ENCODE peak calls at places on chromosomes 12 and 14, in eight cellular contexts. T is RWPE1; C is progenitor cell of endocrine pancreas; P is left cardiac atrium; X is NCI-H2081; R is stimulated activated CD8-positive, alpha-beta memory T cell treated with anti-CD3 and anti-CD28 coated beads, Interleukin-4, amount 100 ng/mL, for 1 hour; B is NCI-H2171 treated with DMSO at 0.1 percent for 48 hours; M is BE2C. Z is an unnamed sample.
A peak's percentile ranks its signal among the peaks of the same experiment; 100 is the strongest.

GRCh38 chr14:85175556-85175955 is 354.4 kb upstream of the FLRT2 start:
- DNase-seq in T (no peak), C (no peak), P (no peak), X (no peak), R (no peak), B (no peak), M (no peak), Z (peak; percentile 63)

GRCh38 chr12:80186727-80187217 is 87.4 kb downstream of the OTOGL start:
- DNase-seq in T (peak; percentile 76), C (no peak), P (peak; percentile 32), X (peak; percentile 82), R (no peak), B (peak; percentile 85), M (peak; percentile 44), Z (peak; percentile 66)

GRCh38 chr12:80770958-80771357 is 54.2 kb downstream of the MYF5 start:
- DNase-seq in T (no peak), C (no peak), P (no peak), X (no peak), R (no peak), B (no peak), M (no peak), Z (no peak)

GRCh38 chr12:94616217-94616729 is 34.1 kb downstream of the TMCC3 start:
- DNase-seq in T (no peak), C (no peak), P (peak; percentile 30), X (no peak), R (no peak), B (no peak), M (no peak), Z (no peak)

GRCh38 chr12:106764738-106765137 is 9.7 kb upstream of the RIC8B start:
- DNase-seq in T (no peak), C (no peak), P (no peak), X (no peak), R (no peak), B (no peak), M (no peak), Z (peak; percentile 48)

GRCh38 chr14:68813318-68813838 is 20.5 kb upstream of the ZFP36L1 start:
- DNase-seq in T (no peak), C (no peak), P (no peak), X (no peak), R (no peak), B (no peak), M (no peak), Z (no peak)

GRCh38 chr12:319116-319515 is 56.5 kb upstream of the SLC6A13 start:
- DNase-seq in T (no peak), C (no peak), P (no peak), X (no peak), R (no peak), B (no peak), M (no peak), Z (no peak)

GRCh38 chr12:42481368-42481767 is 108.2 kb downstream of the PRICKLE1 start:
- DNase-seq in T (no peak), C (no peak), P (no peak), X (no peak), R (no peak), B (no peak), M (no peak), Z (peak; percentile 2)

GRCh38 chr12:124632510-124632909 is 65.1 kb upstream of the NCOR2 start:
- DNase-seq in T (no peak), C (no peak), P (no peak), X (peak; percentile 46), R (no peak), B (no peak), M (peak; percentile 38), Z (peak; percentile 65)

GRCh38 chr12:88036368-88036965 is 7.3 kb upstream of the C12orf50 start:
- DNase-seq in T (peak; percentile 41), C (no peak), P (no peak), X (no peak), R (no peak), B (no peak), M (no peak), Z (no peak)

GRCh38 chr12:673849-674248 is 10.6 kb upstream of the NINJ2 start:
- DNase-seq in T (no peak), C (no peak), P (no peak), X (no peak), R (no peak), B (no peak), M (no peak), Z (no peak)

GRCh38 chr14:50342211-50343080 is 30.3 kb downstream of the DMAC2L start:
- DNase-seq in T (peak; percentile 67), C (no peak), P (peak; percentile 51), X (peak; percentile 77), R (no peak), B (peak; percentile 79), M (peak; percentile 76), Z (peak; percentile 98)

GRCh38 chr14:106686533-106686932 is 1160.2 kb downstream of the TMEM121 start:
- DNase-seq in T (no peak), C (no peak), P (no peak), X (no peak), R (no peak), B (no peak), M (no peak), Z (no peak)

GRCh38 chr14:68940614-68941185 is 38.4 kb downstream of the ACTN1 start:
- DNase-seq in T (no peak), C (no peak), P (no peak), X (no peak), R (no peak), B (no peak), M (no peak), Z (no peak)

GRCh38 chr14:23608454-23608853 is 27.7 kb upstream of the DHRS2 start:
- DNase-seq in T (no peak), C (no peak), P (no peak), X (no peak), R (no peak), B (no peak), M (no peak), Z (no peak)

GRCh38 chr12:116697305-116698130 is 40.4 kb downstream of the SPRING1 start:
- DNase-seq in T (no peak), C (no peak), P (no peak), X (peak; percentile 53), R (no peak), B (peak; percentile 13), M (peak; percentile 62), Z (peak; percentile 17)

Z was measured in NCI-H524.